ENCODE peak calls at places on chromosome 21, in four cellular contexts. One of them, this sample, is unnamed.
A peak's percentile ranks its signal among the peaks of the same experiment; 100 is the strongest.

GRCh38 chr21:42003051-42003461 is 7.1 kb downstream of the ZBTB21 start:
- DNase-seq in CD4-positive, alpha-beta memory T cell: no peak
- DNase-seq in upper lobe of right lung: peak; percentile 60
- DNase-seq in cardiac muscle cell: no peak
- DNase-seq in this sample: no peak

GRCh38 chr21:32351428-32351827 is 41.4 kb downstream of the URB1 start:
- DNase-seq in CD4-positive, alpha-beta memory T cell: no peak
- DNase-seq in upper lobe of right lung: no peak
- DNase-seq in cardiac muscle cell: no peak
- DNase-seq in this sample: no peak

GRCh38 chr21:44087426-44088400 is 19.5 kb upstream of the PWP2 start:
- DNase-seq in CD4-positive, alpha-beta memory T cell: no peak
- DNase-seq in upper lobe of right lung: peak; percentile 66
- DNase-seq in cardiac muscle cell: no peak
- DNase-seq in this sample: no peak

GRCh38 chr21:44957901-44958451 is 18.1 kb downstream of the SLX9 start:
- DNase-seq in CD4-positive, alpha-beta memory T cell: no peak
- DNase-seq in upper lobe of right lung: no peak
- DNase-seq in cardiac muscle cell: no peak
- DNase-seq in this sample: no peak

GRCh38 chr21:44322621-44323325 is 16.4 kb downstream of the CFAP410 start:
- DNase-seq in CD4-positive, alpha-beta memory T cell: no peak
- DNase-seq in upper lobe of right lung: no peak
- DNase-seq in cardiac muscle cell: no peak
- DNase-seq in this sample: no peak

GRCh38 chr21:36773995-36774394 is 75.1 kb downstream of the SIM2 start:
- DNase-seq in CD4-positive, alpha-beta memory T cell: no peak
- DNase-seq in upper lobe of right lung: no peak
- DNase-seq in cardiac muscle cell: no peak
- DNase-seq in this sample: no peak

GRCh38 chr21:42228709-42229220 is 9.8 kb downstream of the ABCG1 start:
- DNase-seq in CD4-positive, alpha-beta memory T cell: no peak
- DNase-seq in upper lobe of right lung: peak; percentile 61
- DNase-seq in cardiac muscle cell: no peak
- DNase-seq in this sample: no peak

GRCh38 chr21:44414291-44415072 is 40.8 kb upstream of the LRRC3 start:
- DNase-seq in CD4-positive, alpha-beta memory T cell: no peak
- DNase-seq in upper lobe of right lung: peak; percentile 50
- DNase-seq in cardiac muscle cell: no peak
- DNase-seq in this sample: no peak

GRCh38 chr21:45864436-45864835 is 117.1 kb upstream of the COL6A1 start:
- DNase-seq in CD4-positive, alpha-beta memory T cell: no peak
- DNase-seq in upper lobe of right lung: no peak
- DNase-seq in cardiac muscle cell: peak; percentile 38
- DNase-seq in this sample: no peak

GRCh38 chr21:43312751-43313169 is 114.2 kb downstream of the SIK1 start:
- DNase-seq in CD4-positive, alpha-beta memory T cell: no peak
- DNase-seq in upper lobe of right lung: no peak
- DNase-seq in cardiac muscle cell: no peak
- DNase-seq in this sample: no peak

GRCh38 chr21:17550671-17551308 is 37.9 kb downstream of the CXADR start:
- DNase-seq in CD4-positive, alpha-beta memory T cell: no peak
- DNase-seq in upper lobe of right lung: no peak
- DNase-seq in cardiac muscle cell: no peak
- DNase-seq in this sample: no peak

GRCh38 chr21:44920694-44921604 is at the start of gene ITGB2:
- DNase-seq in CD4-positive, alpha-beta memory T cell: peak; percentile 53
- DNase-seq in upper lobe of right lung: peak; percentile 87
- DNase-seq in cardiac muscle cell: no peak
- DNase-seq in this sample: no peak

GRCh38 chr21:9759972-9760371 is 761.4 kb upstream of the TPTE start:
- DNase-seq in CD4-positive, alpha-beta memory T cell: no peak
- DNase-seq in upper lobe of right lung: no peak
- DNase-seq in cardiac muscle cell: no peak
- DNase-seq in this sample: no peak

GRCh38 chr21:45246535-45247320 is 41.0 kb downstream of the POFUT2 start:
- DNase-seq in CD4-positive, alpha-beta memory T cell: no peak
- DNase-seq in upper lobe of right lung: no peak
- DNase-seq in cardiac muscle cell: no peak
- DNase-seq in this sample: no peak

GRCh38 chr21:17101696-17102095 is 411.1 kb upstream of the CXADR start:
- DNase-seq in CD4-positive, alpha-beta memory T cell: no peak
- DNase-seq in upper lobe of right lung: no peak
- DNase-seq in cardiac muscle cell: no peak
- DNase-seq in this sample: no peak

GRCh38 chr21:39637971-39638628 is 25.4 kb downstream of the B3GALT5 start:
- DNase-seq in CD4-positive, alpha-beta memory T cell: no peak
- DNase-seq in upper lobe of right lung: no peak
- DNase-seq in cardiac muscle cell: no peak
- DNase-seq in this sample: no peak

GRCh38 chr21:31597683-31598082 is 61.8 kb upstream of the SOD1 start:
- DNase-seq in CD4-positive, alpha-beta memory T cell: no peak
- DNase-seq in upper lobe of right lung: no peak
- DNase-seq in cardiac muscle cell: no peak
- DNase-seq in this sample: no peak

GRCh38 chr21:45592208-45592619 is 50.0 kb upstream of the SLC19A1 start:
- DNase-seq in CD4-positive, alpha-beta memory T cell: peak; percentile 71
- DNase-seq in upper lobe of right lung: peak; percentile 44
- DNase-seq in cardiac muscle cell: no peak
- DNase-seq in this sample: no peak

GRCh38 chr21:32248616-32249550 is 30.0 kb downstream of the MIS18A start:
- DNase-seq in CD4-positive, alpha-beta memory T cell: no peak
- DNase-seq in upper lobe of right lung: no peak
- DNase-seq in cardiac muscle cell: no peak
- DNase-seq in this sample: no peak

GRCh38 chr21:30479259-30479658 is 908 bp downstream of the KRTAP19-1 start:
- DNase-seq in CD4-positive, alpha-beta memory T cell: no peak
- DNase-seq in upper lobe of right lung: no peak
- DNase-seq in cardiac muscle cell: no peak
- DNase-seq in this sample: no peak

GRCh38 chr21:31326478-31327247 is 17.4 kb downstream of the TIAM1 start:
- DNase-seq in CD4-positive, alpha-beta memory T cell: peak; percentile 41
- DNase-seq in upper lobe of right lung: no peak
- DNase-seq in cardiac muscle cell: peak; percentile 57
- DNase-seq in this sample: no peak

GRCh38 chr21:42695324-42696025 is 42.1 kb downstream of the PDE9A start:
- DNase-seq in CD4-positive, alpha-beta memory T cell: no peak
- DNase-seq in upper lobe of right lung: peak; percentile 5
- DNase-seq in cardiac muscle cell: peak; percentile 73
- DNase-seq in this sample: no peak

GRCh38 chr21:45294509-45295291 is 7.0 kb upstream of the POFUT2 start:
- DNase-seq in CD4-positive, alpha-beta memory T cell: no peak
- DNase-seq in upper lobe of right lung: peak; percentile 77
- DNase-seq in cardiac muscle cell: peak; percentile 99
- DNase-seq in this sample: no peak

GRCh38 chr21:35222021-35222420 is 172.9 kb upstream of the RUNX1 start:
- DNase-seq in CD4-positive, alpha-beta memory T cell: peak; percentile 12
- DNase-seq in upper lobe of right lung: no peak
- DNase-seq in cardiac muscle cell: no peak
- DNase-seq in this sample: no peak

GRCh38 chr21:35400233-35400939 is 351.3 kb upstream of the RUNX1 start:
- DNase-seq in CD4-positive, alpha-beta memory T cell: peak; percentile 63
- DNase-seq in upper lobe of right lung: no peak
- DNase-seq in cardiac muscle cell: peak; percentile 81
- DNase-seq in this sample: no peak

GRCh38 chr21:17257784-17258183 is 255.1 kb upstream of the CXADR start:
- DNase-seq in CD4-positive, alpha-beta memory T cell: no peak
- DNase-seq in upper lobe of right lung: no peak
- DNase-seq in cardiac muscle cell: no peak
- DNase-seq in this sample: no peak

GRCh38 chr21:45309541-45310381 is 22.1 kb upstream of the POFUT2 start:
- DNase-seq in CD4-positive, alpha-beta memory T cell: no peak
- DNase-seq in upper lobe of right lung: no peak
- DNase-seq in cardiac muscle cell: no peak
- DNase-seq in this sample: no peak

GRCh38 chr21:43882952-43883492 is 18.0 kb downstream of the AGPAT3 start:
- DNase-seq in CD4-positive, alpha-beta memory T cell: no peak
- DNase-seq in upper lobe of right lung: peak; percentile 54
- DNase-seq in cardiac muscle cell: no peak
- DNase-seq in this sample: no peak

GRCh38 chr21:42777757-42778344 is 101.5 kb downstream of the WDR4 start:
- DNase-seq in CD4-positive, alpha-beta memory T cell: no peak
- DNase-seq in upper lobe of right lung: no peak
- DNase-seq in cardiac muscle cell: no peak
- DNase-seq in this sample: no peak

GRCh38 chr21:46355161-46356004 is 31.4 kb downstream of the PCNT start:
- DNase-seq in CD4-positive, alpha-beta memory T cell: no peak
- DNase-seq in upper lobe of right lung: no peak
- DNase-seq in cardiac muscle cell: no peak
- DNase-seq in this sample: no peak

GRCh38 chr21:35416866-35417453 is 367.9 kb upstream of the RUNX1 start:
- DNase-seq in CD4-positive, alpha-beta memory T cell: no peak
- DNase-seq in upper lobe of right lung: no peak
- DNase-seq in cardiac muscle cell: no peak
- DNase-seq in this sample: no peak

GRCh38 chr21:17512245-17513213 is at the start of gene CXADR:
- DNase-seq in CD4-positive, alpha-beta memory T cell: peak; percentile 84
- DNase-seq in upper lobe of right lung: peak; percentile 96
- DNase-seq in cardiac muscle cell: peak; percentile 54
- DNase-seq in this sample: peak; percentile 75

GRCh38 chr21:27787046-27787445 is 820.2 kb upstream of the ADAMTS5 start:
- DNase-seq in CD4-positive, alpha-beta memory T cell: no peak
- DNase-seq in upper lobe of right lung: no peak
- DNase-seq in cardiac muscle cell: peak; percentile 14
- DNase-seq in this sample: no peak
- H3K9me3 ChIP-seq in CD4-positive, alpha-beta memory T cell: no peaks in the 10 kb centered on the region
- H3K9me3 ChIP-seq in upper lobe of right lung: no peaks in the 10 kb centered on the region
- H3K9me3 ChIP-seq in cardiac muscle cell: no peaks in the 10 kb centered on the region
- H3K9me3 ChIP-seq in this sample: no peaks in the 10 kb centered on the region

DNA sequence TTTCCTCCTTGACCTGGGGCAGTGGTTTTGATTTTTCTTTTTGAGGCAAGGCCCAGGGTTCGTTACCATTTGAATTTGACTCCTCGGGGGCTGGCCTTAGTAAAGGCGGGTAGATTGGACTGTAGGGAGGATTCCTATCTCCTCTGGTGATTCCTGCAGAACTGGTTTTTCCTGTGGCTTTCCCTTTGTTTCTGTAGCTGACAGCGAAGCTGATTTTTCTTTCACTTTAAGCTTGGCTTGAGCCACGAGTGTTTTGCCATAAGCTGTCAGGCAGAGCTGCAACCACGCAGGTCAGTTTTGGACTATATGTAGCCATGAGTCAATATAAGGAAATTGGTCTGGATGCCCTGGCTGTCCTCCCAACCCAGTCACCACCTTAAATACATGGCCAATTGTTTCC is 28.7 kb upstream of the KCNJ15 start:
- DNase-seq in CD4-positive, alpha-beta memory T cell: no peak
- DNase-seq in upper lobe of right lung: no peak
- DNase-seq in cardiac muscle cell: no peak
- DNase-seq in this sample: no peak
- H3K9me3 ChIP-seq in CD4-positive, alpha-beta memory T cell: no peaks in the 10 kb centered on the region
- H3K9me3 ChIP-seq in upper lobe of right lung: peaks cover 24% of the 10 kb centered on the region
- H3K9me3 ChIP-seq in cardiac muscle cell: no peaks in the 10 kb centered on the region
- H3K9me3 ChIP-seq in this sample: peaks cover 3% of the 10 kb centered on the region

GRCh38 chr21:24272527-24272938 is 1334.7 kb downstream of the MRPL39 start:
- DNase-seq in CD4-positive, alpha-beta memory T cell: no peak
- DNase-seq in upper lobe of right lung: no peak
- DNase-seq in cardiac muscle cell: no peak
- DNase-seq in this sample: no peak
- H3K9me3 ChIP-seq in CD4-positive, alpha-beta memory T cell: no peaks in the 10 kb centered on the region
- H3K9me3 ChIP-seq in upper lobe of right lung: no peaks in the 10 kb centered on the region
- H3K9me3 ChIP-seq in cardiac muscle cell: no peaks in the 10 kb centered on the region
- H3K9me3 ChIP-seq in this sample: no peaks in the 10 kb centered on the region

DNA sequence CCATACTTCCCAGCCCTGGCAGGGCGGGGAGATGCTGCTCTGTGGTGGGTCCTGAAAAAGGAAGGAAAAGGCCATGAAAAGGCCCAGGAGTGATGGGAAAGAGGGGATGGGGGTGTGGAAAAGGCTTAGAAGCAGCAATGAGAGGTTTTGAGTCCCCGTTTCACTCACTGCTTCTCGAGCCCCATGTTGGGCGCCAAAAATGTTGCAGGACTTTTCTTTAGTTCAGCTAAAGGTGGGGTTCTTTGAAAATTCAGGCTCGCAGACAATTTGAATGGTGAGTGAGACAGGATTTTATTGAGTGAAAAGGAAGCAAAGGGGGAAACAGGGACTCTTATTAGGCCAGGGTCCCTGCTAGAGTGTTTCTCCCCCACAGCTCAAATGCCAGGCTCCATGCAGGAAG is 93.1 kb downstream of the MRPS6 start:
- DNase-seq in CD4-positive, alpha-beta memory T cell: no peak
- DNase-seq in upper lobe of right lung: no peak
- DNase-seq in cardiac muscle cell: no peak
- DNase-seq in this sample: no peak
- H3K9me3 ChIP-seq in CD4-positive, alpha-beta memory T cell: peaks cover 8% of the 10 kb centered on the region
- H3K9me3 ChIP-seq in upper lobe of right lung: peaks cover 38% of the 10 kb centered on the region
- H3K9me3 ChIP-seq in cardiac muscle cell: peaks cover 7% of the 10 kb centered on the region
- H3K9me3 ChIP-seq in this sample: peaks cover 15% of the 10 kb centered on the region

DNA sequence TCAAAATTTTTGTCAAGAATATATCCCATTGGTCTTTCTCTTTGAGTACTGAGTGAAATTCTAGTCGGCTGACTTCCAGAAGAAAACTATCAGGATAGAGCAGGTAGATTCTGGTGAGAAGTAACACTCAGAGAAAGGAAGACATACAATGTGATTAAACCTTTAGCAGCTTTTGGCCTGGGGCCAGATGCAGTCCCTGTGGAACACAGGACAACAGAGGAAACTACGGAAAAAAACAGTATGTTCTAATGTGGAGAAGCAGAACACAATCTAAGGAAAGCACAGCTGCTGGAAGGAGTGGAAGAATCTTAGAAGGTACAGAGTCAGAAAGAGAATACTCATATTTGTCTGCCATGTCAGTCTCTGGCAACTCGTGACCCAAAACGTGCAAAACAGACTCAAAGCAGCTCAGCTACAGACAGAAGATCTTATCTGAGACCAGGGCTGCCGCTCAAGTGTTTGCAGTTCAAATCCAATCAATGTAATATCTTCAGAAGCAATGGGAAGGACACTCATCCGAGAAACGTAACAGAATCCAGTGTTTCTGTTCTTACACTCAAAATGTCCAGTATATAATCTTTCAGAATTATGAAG is 283.8 kb downstream of the MRPL39 start:
- DNase-seq in CD4-positive, alpha-beta memory T cell: no peak
- DNase-seq in upper lobe of right lung: no peak
- DNase-seq in cardiac muscle cell: peak; percentile 41
- DNase-seq in this sample: no peak
- H3K9me3 ChIP-seq in CD4-positive, alpha-beta memory T cell: no peaks in the 10 kb centered on the region
- H3K9me3 ChIP-seq in upper lobe of right lung: no peaks in the 10 kb centered on the region
- H3K9me3 ChIP-seq in cardiac muscle cell: no peaks in the 10 kb centered on the region
- H3K9me3 ChIP-seq in this sample: no peaks in the 10 kb centered on the region